ENCODE peak calls at places on chromosome 9, in six cellular contexts. E is lung, Q is HTR-8/SVneo, J is OCI-LY7, X is ELR, A is sciatic nerve. O is an unnamed sample.

GRCh38 chr9:28289732-28290131 is 716.5 kb upstream of the C9orf72 start:
- DNase-seq in E (no peak), Q (no peak), J (no peak), X (no peak), A (no peak), O (no peak)

GRCh38 chr9:116641292-116642059 is 45.6 kb upstream of the TRIM32 start:
- DNase-seq in E (no peak), Q (no peak), J (no peak), X (no peak), A (no peak), O (no peak)

GRCh38 chr9:131296906-131297500 is 7.5 kb downstream of the PLPP7 start:
- DNase-seq in E (no peak), Q (no peak), J (no peak), X (no peak), A (no peak), O (no peak)

GRCh38 chr9:135413086-135413375 is 66.6 kb upstream of the PPP1R26 start:
- DNase-seq in E (no peak), Q (no peak), J (no peak), X (no peak), A (no peak), O (no peak)

GRCh38 chr9:95876595-95876994 is 1.1 kb downstream of the ERCC6L2 start:
- DNase-seq in E (no peak), Q (no peak), J (peak; percentile 36), X (peak; percentile 44), A (no peak), O (no peak)

GRCh38 chr9:75053869-75054268 is 25.8 kb upstream of the CARNMT1 start:
- DNase-seq in E (no peak), Q (no peak), J (peak; percentile 86), X (no peak), A (no peak), O (no peak)

GRCh38 chr9:73129941-73130695 is 21.5 kb upstream of the ANXA1 start:
- DNase-seq in E (no peak), Q (no peak), J (no peak), X (no peak), A (no peak), O (no peak)

GRCh38 chr9:135198889-135199288 is 111.4 kb downstream of the OLFM1 start:
- DNase-seq in E (no peak), Q (no peak), J (no peak), X (no peak), A (no peak), O (no peak)

GRCh38 chr9:75168270-75169185 is 80.2 kb downstream of the OSTF1 start:
- DNase-seq in E (no peak), Q (no peak), J (no peak), X (peak; percentile 61), A (no peak), O (no peak)

GRCh38 chr9:127122176-127123151 is at the start of gene ANGPTL2:
- DNase-seq in E (peak; percentile 69), Q (peak; percentile 86), J (no peak), X (peak; percentile 85), A (peak; percentile 94), O (peak; percentile 97)

GRCh38 chr9:71830131-71830530 is 61.8 kb upstream of the CEMIP2 start:
- DNase-seq in E (no peak), Q (no peak), J (no peak), X (no peak), A (no peak), O (no peak)